ENCODE peak calls at places on chromosomes 11 and 22, in four cellular contexts. One of them, this sample, is unnamed.

GRCh38 chr11:20055312-20055711 is 105.0 kb downstream of the DBX1 start:
- DNase-seq in HepG2: no peak
- DNase-seq in neural progenitor cell: no peak
- DNase-seq in heart right ventricle: no peak
- DNase-seq in this sample: no peak

GRCh38 chr11:13054278-13054677 is 45.2 kb downstream of the RASSF10 start:
- DNase-seq in HepG2: no peak
- DNase-seq in heart right ventricle: no peak
- DNase-seq in neural progenitor cell: no peak
- DNase-seq in this sample: no peak

GRCh38 chr22:21761994-21762680 is 26.5 kb upstream of the YPEL1 start:
- DNase-seq in neural progenitor cell: no peak
- DNase-seq in heart right ventricle: no peak
- DNase-seq in HepG2: no peak
- DNase-seq in this sample: no peak

GRCh38 chr11:108319541-108320145 is 96.8 kb downstream of the ATM start:
- DNase-seq in heart right ventricle: no peak
- DNase-seq in neural progenitor cell: no peak
- DNase-seq in HepG2: no peak
- DNase-seq in this sample: no peak

GRCh38 chr11:47179655-47179991 is 2.9 kb upstream of the ARFGAP2 start:
- DNase-seq in neural progenitor cell: peak; percentile 79
- DNase-seq in heart right ventricle: no peak
- DNase-seq in HepG2: peak; percentile 52
- DNase-seq in this sample: peak; percentile 52

GRCh38 chr11:9315078-9315688 is 790 bp upstream of the TMEM41B start:
- DNase-seq in neural progenitor cell: peak; percentile 40
- DNase-seq in HepG2: no peak
- DNase-seq in heart right ventricle: no peak
- DNase-seq in this sample: no peak

GRCh38 chr11:12810497-12810896 is 136.3 kb downstream of the TEAD1 start:
- DNase-seq in heart right ventricle: no peak
- DNase-seq in HepG2: no peak
- DNase-seq in neural progenitor cell: no peak
- DNase-seq in this sample: no peak

GRCh38 chr22:24437820-24438328 is 10.5 kb downstream of the ADORA2A start:
- DNase-seq in HepG2: no peak
- DNase-seq in heart right ventricle: no peak
- DNase-seq in neural progenitor cell: no peak
- DNase-seq in this sample: no peak

GRCh38 chr11:32829157-32829679 is 509 bp upstream of the PRRG4 start:
- DNase-seq in neural progenitor cell: no peak
- DNase-seq in HepG2: no peak
- DNase-seq in heart right ventricle: no peak
- DNase-seq in this sample: peak; percentile 62

GRCh38 chr11:130761560-130762220 is 154.6 kb downstream of the SNX19 start:
- DNase-seq in HepG2: no peak
- DNase-seq in neural progenitor cell: peak; percentile 52
- DNase-seq in heart right ventricle: no peak
- DNase-seq in this sample: no peak

GRCh38 chr22:39635719-39636118 is 65.2 kb downstream of the CACNA1I start:
- DNase-seq in neural progenitor cell: peak; percentile 29
- DNase-seq in heart right ventricle: no peak
- DNase-seq in HepG2: no peak
- DNase-seq in this sample: no peak

GRCh38 chr11:134040386-134041297 is 28.2 kb upstream of the JAM3 start:
- DNase-seq in HepG2: no peak
- DNase-seq in heart right ventricle: no peak
- DNase-seq in neural progenitor cell: no peak
- DNase-seq in this sample: no peak

GRCh38 chr11:68313574-68314202 is 1.3 kb downstream of the LRP5 start:
- DNase-seq in HepG2: peak; percentile 43
- DNase-seq in neural progenitor cell: peak; percentile 64
- DNase-seq in heart right ventricle: no peak
- DNase-seq in this sample: peak; percentile 35

GRCh38 chr11:819129-819931 is 616 bp downstream of the PNPLA2 start:
- DNase-seq in HepG2: peak; percentile 77
- DNase-seq in heart right ventricle: peak; percentile 95
- DNase-seq in neural progenitor cell: peak; percentile 98
- DNase-seq in this sample: peak; percentile 93

GRCh38 chr11:131839326-131839725 is 468.9 kb downstream of the NTM start:
- DNase-seq in HepG2: no peak
- DNase-seq in neural progenitor cell: no peak
- DNase-seq in heart right ventricle: no peak
- DNase-seq in this sample: no peak

GRCh38 chr22:26743149-26743548 is 85.8 kb downstream of the MIAT start:
- DNase-seq in heart right ventricle: no peak
- DNase-seq in HepG2: no peak
- DNase-seq in neural progenitor cell: no peak
- DNase-seq in this sample: no peak

GRCh38 chr11:96643173-96643572 is 253.4 kb downstream of the JRKL start:
- DNase-seq in heart right ventricle: no peak
- DNase-seq in HepG2: no peak
- DNase-seq in neural progenitor cell: no peak
- DNase-seq in this sample: no peak
- H3K9me3 ChIP-seq in heart right ventricle: no peaks in the 10 kb centered on the region
- H3K9me3 ChIP-seq in HepG2: no peaks in the 10 kb centered on the region
- H3K9me3 ChIP-seq in neural progenitor cell: no peaks in the 10 kb centered on the region
- H3K9me3 ChIP-seq in this sample: no peaks in the 10 kb centered on the region

DNA sequence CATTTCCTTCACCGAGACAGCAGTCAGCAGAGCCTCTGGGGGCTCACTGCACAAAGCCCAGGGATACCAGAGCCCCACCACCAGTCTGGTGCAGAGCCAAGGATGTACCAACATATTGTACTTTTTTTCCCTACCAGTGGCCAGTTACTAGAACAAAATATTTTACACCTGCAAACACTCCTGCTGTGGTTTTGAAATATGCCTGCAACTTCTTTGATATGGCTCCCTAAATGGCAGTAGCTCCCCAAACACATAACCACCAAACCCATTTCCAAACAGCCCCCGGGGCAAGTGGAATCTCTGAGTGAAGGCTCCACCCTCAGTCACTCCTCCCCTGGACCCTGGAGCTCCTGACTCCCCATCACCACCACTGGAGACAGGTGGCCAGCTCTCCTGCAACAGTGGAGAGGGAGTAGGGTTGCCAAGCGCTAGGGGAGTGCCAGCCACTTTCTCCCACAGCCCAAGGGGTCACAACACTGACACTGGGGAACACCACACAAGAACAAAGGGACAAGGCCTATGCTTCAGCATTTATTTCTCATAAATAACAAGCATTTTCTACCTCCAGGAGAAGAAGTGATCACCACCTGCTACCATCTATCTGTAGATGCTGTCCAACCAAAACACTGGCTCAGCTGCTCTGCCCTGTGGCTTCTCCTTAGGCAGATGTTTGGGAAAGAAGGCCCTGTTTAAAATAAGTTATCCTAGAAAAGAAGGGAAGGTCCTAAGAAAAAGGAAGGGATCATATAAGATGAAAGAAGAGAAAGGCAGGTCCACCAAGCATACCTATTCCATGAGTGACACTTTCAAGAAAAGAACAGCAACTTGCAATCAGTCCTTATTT is 15.1 kb downstream of the DGCR2 start:
- DNase-seq in heart right ventricle: no peak
- DNase-seq in HepG2: no peak
- DNase-seq in neural progenitor cell: no peak
- DNase-seq in this sample: no peak
- H3K27ac ChIP-seq in heart right ventricle: no peak overlapping the region
- H3K27ac ChIP-seq in HepG2: no peak overlapping the region
- H3K27ac ChIP-seq in neural progenitor cell: no peak overlapping the region
- H3K27ac ChIP-seq in this sample: no peak overlapping the region

GRCh38 chr11:118742304-118742703 is 48.7 kb downstream of the DDX6 start:
- DNase-seq in HepG2: peak; percentile 21
- DNase-seq in heart right ventricle: no peak
- DNase-seq in neural progenitor cell: no peak
- DNase-seq in this sample: no peak
- H3K4me3 ChIP-seq in HepG2: no peak overlapping the region
- H3K4me3 ChIP-seq in heart right ventricle: no peak overlapping the region
- H3K4me3 ChIP-seq in neural progenitor cell: no peak overlapping the region
- H3K4me3 ChIP-seq in this sample: no peak overlapping the region

DNA sequence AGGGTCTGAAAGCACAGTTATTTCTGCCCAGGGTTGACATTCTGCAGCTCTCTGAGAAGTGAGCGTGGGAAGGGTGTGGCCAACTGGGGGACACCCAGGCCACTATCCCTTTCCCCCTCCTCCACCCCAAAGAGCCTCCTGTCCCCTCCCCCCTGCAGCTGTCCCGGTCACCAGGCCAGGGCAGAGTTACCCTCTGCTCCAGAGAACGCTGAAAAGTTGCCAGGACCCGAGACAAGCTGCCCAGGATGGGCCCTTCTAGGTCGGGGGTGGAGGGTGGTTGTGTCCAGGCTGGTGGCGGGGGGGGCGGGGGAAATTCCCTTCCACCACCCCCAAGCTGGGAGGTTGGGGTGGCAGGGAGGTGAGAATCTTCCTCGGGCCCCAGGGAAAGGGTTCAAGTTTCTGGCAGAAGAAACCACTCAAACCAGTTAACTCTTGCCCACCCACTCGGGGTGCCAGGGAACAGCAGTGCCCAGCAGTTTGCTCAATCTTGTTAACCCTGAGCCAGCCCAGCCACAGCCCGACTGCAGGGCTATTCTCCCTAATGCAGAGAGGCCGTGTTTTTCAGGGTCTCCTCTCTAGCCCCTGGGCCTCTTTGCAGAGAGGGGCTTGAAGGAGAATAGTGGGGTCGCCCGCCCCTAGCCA is 615 bp downstream of the LGALS1 start:
- DNase-seq in neural progenitor cell: no peak
- DNase-seq in heart right ventricle: peak; percentile 66
- DNase-seq in HepG2: no peak
- DNase-seq in this sample: no peak
- H3K9me3 ChIP-seq in neural progenitor cell: no peaks in the 10 kb centered on the region
- H3K9me3 ChIP-seq in heart right ventricle: no peaks in the 10 kb centered on the region
- H3K9me3 ChIP-seq in HepG2: no peaks in the 10 kb centered on the region
- H3K9me3 ChIP-seq in this sample: no peaks in the 10 kb centered on the region

This sample was measured in small intestine.